ENCODE peak calls at places on chromosomes 3 and 15, in eight cellular contexts. D is bronchial epithelial cell, E is transverse colon, X is ovary, J is left ventricle myocardium inferior, Q is heart right ventricle, L is retinal pigment epithelial cell, M is SK-N-SH. F is an unnamed sample.

GRCh38 chr3:157174265-157174615 is 14.3 kb upstream of the CCNL1 start:
- DNase-seq in E (peak), Q (no peak), D (peak), X (peak), J (no peak), L (no peak), M (no peak), F (no peak)

GRCh38 chr3:170709046-170709445 is 123.2 kb upstream of the SLC7A14 start:
- DNase-seq in X (no peak), D (peak), Q (no peak), L (no peak), E (no peak), J (peak), M (no peak), F (peak)

GRCh38 chr15:93331545-93332117 is 242.6 kb upstream of the RGMA start:
- DNase-seq in M (peak), J (no peak), X (no peak), L (no peak), E (no peak), Q (no peak), D (no peak), F (no peak)

GRCh38 chr3:16837602-16838001 is 47.2 kb upstream of the PLCL2 start:
- DNase-seq in D (no peak), L (no peak), J (peak), E (no peak), M (no peak), Q (no peak), X (peak), F (no peak)

GRCh38 chr3:166785851-166786250 is 594.2 kb downstream of the ZBBX start:
- DNase-seq in J (no peak), L (no peak), E (no peak), M (no peak), Q (no peak), D (peak), X (no peak), F (no peak)

GRCh38 chr3:193190387-193190786 is 50.6 kb upstream of the PLAAT1 start:
- DNase-seq in E (no peak), J (no peak), Q (no peak), L (peak), M (peak), D (peak), X (no peak), F (no peak)

GRCh38 chr3:113200351-113200750 is 11.0 kb upstream of the BOC start:
- DNase-seq in X (no peak), Q (no peak), M (no peak), J (no peak), D (no peak), E (no peak), L (no peak), F (no peak)

GRCh38 chr3:46935168-46935858 is 41.2 kb downstream of the CCDC12 start:
- DNase-seq in D (peak), E (peak), M (peak), X (peak), J (peak), Q (peak), L (peak), F (peak)

GRCh38 chr3:45188714-45189659 is 37.1 kb downstream of the TMEM158 start:
- DNase-seq in J (no peak), E (no peak), X (no peak), M (no peak), Q (no peak), L (no peak), D (no peak), F (no peak)

GRCh38 chr15:83436513-83437158 is 10.5 kb upstream of the SH3GL3 start:
- DNase-seq in E (no peak), D (peak), M (peak), L (peak), X (no peak), J (no peak), Q (no peak), F (peak)

GRCh38 chr3:46209053-46209452 is 940 bp upstream of the CCR1 start:
- DNase-seq in L (no peak), M (no peak), Q (no peak), E (no peak), J (no peak), D (no peak), X (no peak), F (no peak)

GRCh38 chr15:44530653-44531052 is 6.3 kb upstream of the EIF3J start:
- DNase-seq in M (no peak), X (no peak), E (no peak), J (no peak), Q (no peak), L (no peak), D (no peak), F (no peak)

GRCh38 chr3:27971600-27971999 is 249.5 kb upstream of the EOMES start:
- DNase-seq in J (no peak), Q (no peak), D (no peak), M (no peak), E (no peak), L (no peak), X (no peak), F (no peak)

GRCh38 chr15:70045045-70045444 is 52.7 kb downstream of the TLE3 start:
- DNase-seq in J (no peak), Q (no peak), M (no peak), L (no peak), E (no peak), X (no peak), D (peak), F (peak)

GRCh38 chr3:126414406-126414805 is 19.7 kb downstream of the CFAP100 start:
- DNase-seq in L (no peak), M (no peak), Q (no peak), X (no peak), E (no peak), D (no peak), J (no peak), F (no peak)

GRCh38 chr15:98801234-98801561 is 152.9 kb downstream of the IGF1R start:
- DNase-seq in D (no peak), J (no peak), X (no peak), M (no peak), Q (no peak), E (no peak), L (no peak), F (no peak)

GRCh38 chr15:60128000-60128376 is 123.9 kb downstream of the FOXB1 start:
- DNase-seq in L (no peak), Q (no peak), E (no peak), D (no peak), M (no peak), J (no peak), X (peak), F (peak)

GRCh38 chr3:55127565-55127964 is 199.7 kb upstream of the LRTM1 start:
- DNase-seq in Q (no peak), E (no peak), X (no peak), J (no peak), L (no peak), D (no peak), M (no peak), F (no peak)

GRCh38 chr15:69317392-69317841 is 18.7 kb downstream of the PAQR5 start:
- DNase-seq in E (peak), X (no peak), D (no peak), Q (no peak), M (no peak), L (no peak), J (no peak), F (no peak)

GRCh38 chr15:74543583-74543982 is 2.6 kb downstream of the ARID3B start:
- DNase-seq in L (no peak), M (no peak), J (no peak), E (no peak), D (peak), Q (no peak), X (no peak), F (no peak)
- TF ChIP-seq CTCF in L (peak), M (peak), J (no peak), E (no peak), D (peak), Q (no peak), X (no peak), F (no peak)

DNA sequence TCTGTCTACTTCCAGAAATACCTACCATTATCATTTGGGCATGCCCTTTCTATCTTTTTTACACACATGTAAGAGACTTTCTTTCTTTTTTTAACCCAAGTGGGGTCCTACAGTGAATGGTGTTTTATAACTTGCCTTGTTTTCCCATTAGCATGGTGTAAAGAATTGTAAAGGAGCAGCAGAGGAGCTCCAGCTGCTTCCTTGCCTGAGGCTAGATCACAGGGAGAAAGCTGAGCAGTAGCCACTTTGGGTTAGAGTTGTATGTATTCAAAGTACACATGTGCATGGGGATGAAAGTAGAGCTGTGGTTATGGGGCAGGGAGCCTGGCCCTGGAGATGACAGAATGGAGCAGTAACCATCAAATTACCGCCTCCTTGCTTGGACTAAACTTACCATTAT is 231.1 kb upstream of the PDZRN3 start:
- DNase-seq in L (no peak), Q (no peak), E (no peak), M (no peak), X (no peak), D (no peak), J (no peak), F (no peak)
- H3K4me3 ChIP-seq in L (no peak), Q (no peak), E (no peak), M (no peak), X (no peak), D (no peak), J (no peak), F (no peak)

DNA sequence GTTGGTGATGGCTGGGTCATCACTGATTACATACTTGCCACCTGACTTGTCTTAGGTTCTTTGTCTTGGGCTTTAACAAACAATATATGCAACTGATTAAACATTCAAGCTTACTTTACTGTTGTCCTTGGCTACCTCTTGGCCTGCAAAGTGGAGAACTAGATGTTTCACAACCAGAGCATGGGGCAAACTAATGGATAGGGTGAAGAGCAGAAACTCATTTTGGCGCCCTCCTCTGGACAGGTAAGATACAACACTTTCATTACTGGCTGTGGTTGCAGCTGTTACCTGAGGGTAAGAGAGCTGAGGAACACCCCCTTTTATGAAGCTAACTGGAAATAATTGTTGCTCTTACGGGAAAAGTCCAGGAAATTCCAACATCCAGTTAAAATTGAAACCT is 262.1 kb downstream of the NAALADL2 start:
- DNase-seq in M (no peak), D (peak), X (no peak), J (no peak), E (peak), L (no peak), Q (no peak), F (no peak)
- TF ChIP-seq CTCF in M (peak), D (peak), X (no peak), J (no peak), E (peak), L (peak), Q (no peak), F (peak)

GRCh38 chr15:64687167-64688085 is 88.0 kb downstream of the RBPMS2 start:
- DNase-seq in X (peak), E (no peak), L (peak), J (no peak), D (no peak), M (no peak), Q (no peak), F (no peak)
- H3K4me3 ChIP-seq in X (no peak), E (no peak), L (no peak), J (no peak), D (no peak), M (no peak), Q (no peak), F (no peak)

DNA sequence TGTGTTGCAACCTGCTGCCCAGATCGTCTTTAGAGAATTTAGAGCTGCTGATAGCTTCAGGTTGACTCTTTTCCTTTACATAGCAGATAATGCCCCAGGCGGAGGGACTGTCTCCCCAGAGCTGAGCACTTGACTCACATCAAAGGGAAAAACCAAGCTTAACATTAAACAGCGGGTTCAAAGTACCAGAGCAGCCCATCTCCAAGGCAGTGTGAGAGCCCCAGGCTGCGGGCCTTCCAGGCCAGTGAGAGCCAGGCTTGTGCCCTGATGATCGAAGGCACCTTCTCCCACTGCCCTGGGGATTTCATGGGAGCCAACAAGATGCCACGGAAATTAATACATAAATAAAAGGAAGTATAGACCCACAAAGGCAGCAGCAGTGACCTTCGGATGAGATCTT is 275.6 kb downstream of the XXYLT1 start:
- DNase-seq in J (no peak), L (no peak), Q (no peak), M (no peak), X (no peak), D (no peak), E (no peak), F (no peak)
- TF ChIP-seq CTCF in J (no peak), L (no peak), Q (no peak), M (no peak), X (no peak), D (no peak), E (no peak), F (no peak)

GRCh38 chr15:64883097-64883581 is 28.6 kb upstream of the ANKDD1A start:
- DNase-seq in L (no peak), M (no peak), E (no peak), D (peak), X (no peak), J (no peak), Q (no peak), F (peak)

GRCh38 chr15:64875641-64876223 is 34.0 kb downstream of the PLEKHO2 start:
- DNase-seq in Q (no peak), M (no peak), X (no peak), L (no peak), J (no peak), E (no peak), D (no peak), F (no peak)

GRCh38 chr15:64874131-64874530 is 32.4 kb downstream of the PLEKHO2 start:
- DNase-seq in X (no peak), J (no peak), Q (no peak), E (no peak), L (no peak), D (no peak), M (no peak), F (no peak)

GRCh38 chr15:64878708-64879107 is 33.0 kb upstream of the ANKDD1A start:
- DNase-seq in L (no peak), X (no peak), E (peak), D (no peak), J (no peak), M (no peak), Q (peak), F (no peak)

GRCh38 chr15:64877435-64877834 is 34.3 kb upstream of the ANKDD1A start:
- DNase-seq in X (peak), J (peak), L (no peak), E (peak), D (no peak), M (no peak), Q (peak), F (peak)
- H3K4me3 ChIP-seq in X (no peak), J (no peak), L (no peak), E (no peak), D (no peak), M (no peak), Q (no peak), F (no peak)

GRCh38 chr3:100590114-100590839 is 19.1 kb upstream of the ADGRG7 start:
- DNase-seq in L (no peak), D (peak), X (no peak), J (no peak), E (peak), Q (peak), M (peak), F (peak)

GRCh38 chr3:100586832-100587231 is 22.6 kb upstream of the ADGRG7 start:
- DNase-seq in M (no peak), D (no peak), E (no peak), Q (no peak), L (no peak), X (no peak), J (no peak), F (no peak)

GRCh38 chr3:100591411-100591810 is 18.0 kb upstream of the ADGRG7 start:
- DNase-seq in M (no peak), J (no peak), D (no peak), Q (no peak), L (no peak), X (no peak), E (no peak), F (no peak)

GRCh38 chr3:100588251-100588650 is 21.1 kb upstream of the ADGRG7 start:
- DNase-seq in J (no peak), M (no peak), Q (no peak), X (no peak), D (no peak), L (no peak), E (no peak), F (no peak)

GRCh38 chr3:100590840-100591147 is 18.6 kb upstream of the ADGRG7 start:
- DNase-seq in Q (no peak), D (no peak), E (no peak), J (no peak), X (no peak), L (no peak), M (no peak), F (no peak)
- TF ChIP-seq CTCF in Q (no peak), D (no peak), E (peak), J (no peak), X (no peak), L (no peak), M (no peak), F (no peak)

GRCh38 chr3:71754610-71755253 is 1.1 kb downstream of the GPR27 start:
- DNase-seq in M (no peak), Q (no peak), J (no peak), E (no peak), X (no peak), D (no peak), L (no peak), F (peak)
- H3K4me3 ChIP-seq in M (no peak), Q (peak), J (peak), E (no peak), X (peak), D (no peak), L (no peak), F (no peak)

DNA sequence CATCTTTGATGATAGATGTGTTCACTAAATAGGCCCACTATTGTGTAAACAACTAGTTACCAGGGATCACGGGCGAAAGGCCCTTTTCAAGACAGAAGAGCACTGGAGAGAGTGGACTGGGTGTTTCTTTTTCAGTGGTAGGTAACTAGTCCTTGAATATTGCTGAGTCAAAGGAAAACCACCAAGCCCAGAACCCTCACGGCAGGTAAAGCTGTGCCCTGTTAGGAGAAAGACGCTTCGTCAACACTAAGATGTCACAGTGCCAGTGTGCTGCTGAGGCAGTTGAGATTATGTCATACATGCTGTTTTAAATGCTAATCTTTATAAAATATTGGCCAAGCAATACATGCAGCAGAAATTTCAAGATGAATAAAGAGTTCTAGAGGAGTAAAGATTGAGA is 578.6 kb downstream of the PYDC2 start:
- DNase-seq in E (no peak), J (no peak), Q (no peak), L (no peak), M (no peak), X (no peak), D (no peak), F (no peak)
- TF ChIP-seq CTCF in E (no peak), J (no peak), Q (no peak), L (no peak), M (no peak), X (no peak), D (no peak), F (no peak)